ENCODE peak calls at places on chromosome 7, in eight cellular contexts. G is lower leg skin, J is A673, O is sigmoid colon, S is AG04450, M is psoas muscle, F is endothelial cell of umbilical vein, W is dorsolateral prefrontal cortex. V is an unnamed sample.

GRCh38 chr7:5697754-5698487 is 83.5 kb downstream of the RNF216 start:
- DNase-seq in F (no peak), M (no peak), S (no peak), J (no peak), W (no peak), O (no peak), G (no peak), V (no peak)

GRCh38 chr7:7672545-7673239 is 32.1 kb downstream of the UMAD1 start:
- DNase-seq in G (no peak), S (no peak), O (no peak), F (no peak), M (no peak), W (no peak), J (no peak), V (no peak)

GRCh38 chr7:36583318-36583717 is 141.0 kb downstream of the AOAH start:
- DNase-seq in M (no peak), O (no peak), W (no peak), J (no peak), G (no peak), F (no peak), S (no peak), V (no peak)

GRCh38 chr7:158880973-158881372 is 24.6 kb downstream of the DYNC2I1 start:
- DNase-seq in J (no peak), S (no peak), M (no peak), O (no peak), F (no peak), G (no peak), W (no peak), V (no peak)

GRCh38 chr7:69677905-69678793 is 79.9 kb downstream of the AUTS2 start:
- DNase-seq in W (no peak), J (peak), F (no peak), G (no peak), S (no peak), M (no peak), O (no peak), V (no peak)

GRCh38 chr7:102006695-102007094 is 189.3 kb downstream of the CUX1 start:
- DNase-seq in S (no peak), J (no peak), M (no peak), F (no peak), O (no peak), W (no peak), G (no peak), V (no peak)

GRCh38 chr7:8143151-8143874 is 118.7 kb downstream of the ICA1 start:
- DNase-seq in G (no peak), M (peak), F (no peak), W (no peak), J (no peak), S (no peak), O (no peak), V (no peak)

GRCh38 chr7:121797283-121798037 is 75.5 kb upstream of the PTPRZ1 start:
- DNase-seq in S (no peak), G (no peak), W (no peak), O (no peak), F (no peak), M (no peak), J (peak), V (no peak)

GRCh38 chr7:32501522-32501921 is 6.2 kb downstream of the AVL9 start:
- DNase-seq in W (no peak), J (peak), M (no peak), O (no peak), F (peak), S (no peak), G (no peak), V (peak)

GRCh38 chr7:151141855-151142685 is 25.4 kb downstream of the GBX1 start:
- DNase-seq in G (no peak), M (peak), J (no peak), O (no peak), S (no peak), F (no peak), W (no peak), V (no peak)

GRCh38 chr7:117839507-117839906 is 33.7 kb downstream of the CTTNBP2 start:
- DNase-seq in O (no peak), J (no peak), G (no peak), F (no peak), S (no peak), W (no peak), M (no peak), V (no peak)

GRCh38 chr7:131012477-131013031 is 278.5 kb upstream of the KLF14 start:
- DNase-seq in F (no peak), O (no peak), S (no peak), G (no peak), W (no peak), M (no peak), J (no peak), V (peak)

GRCh38 chr7:151167197-151167911 is at the start of gene GBX1:
- DNase-seq in M (peak), S (no peak), O (no peak), W (no peak), J (peak), F (no peak), G (no peak), V (no peak)

GRCh38 chr7:44150466-44150832 is 9.3 kb upstream of the MYL7 start:
- DNase-seq in J (no peak), G (peak), O (no peak), W (no peak), M (no peak), F (no peak), S (no peak), V (no peak)

GRCh38 chr7:81884817-81885216 is 115.0 kb upstream of the HGF start:
- DNase-seq in O (no peak), W (no peak), F (no peak), G (no peak), M (no peak), J (no peak), S (no peak), V (no peak)

GRCh38 chr7:128094686-128095085 is 63.4 kb upstream of the LRRC4 start:
- DNase-seq in J (no peak), F (no peak), O (no peak), W (no peak), G (no peak), S (no peak), M (no peak), V (no peak)

GRCh38 chr7:42097756-42098155 is 139.3 kb downstream of the GLI3 start:
- DNase-seq in S (no peak), J (peak), G (no peak), M (no peak), F (peak), O (no peak), W (no peak), V (peak)

GRCh38 chr7:92785923-92786322 is 50.5 kb downstream of the CDK6 start:
- DNase-seq in G (no peak), O (peak), J (no peak), F (no peak), S (no peak), M (no peak), W (no peak), V (no peak)

GRCh38 chr7:4856336-4857056 is 5.3 kb downstream of the PAPOLB start:
- DNase-seq in J (no peak), M (no peak), F (no peak), S (no peak), G (no peak), O (no peak), W (no peak), V (no peak)

GRCh38 chr7:44377681-44378421 is 52.5 kb upstream of the CAMK2B start:
- DNase-seq in J (no peak), O (no peak), F (no peak), M (no peak), S (no peak), W (no peak), G (peak), V (no peak)

GRCh38 chr7:67462781-67463191 is 466.2 kb downstream of the TYW1 start:
- DNase-seq in O (peak), M (no peak), W (no peak), F (no peak), J (no peak), G (peak), S (no peak), V (no peak)

GRCh38 chr7:68311958-68312357 is 1286.3 kb upstream of the AUTS2 start:
- DNase-seq in J (no peak), W (no peak), G (no peak), S (no peak), O (no peak), F (no peak), M (no peak), V (no peak)

GRCh38 chr7:98054585-98054984 is 52.1 kb upstream of the LMTK2 start:
- DNase-seq in W (no peak), S (no peak), G (no peak), M (no peak), J (no peak), O (no peak), F (no peak), V (no peak)

GRCh38 chr7:126411032-126411820 is 841.5 kb downstream of the GRM8 start:
- DNase-seq in F (no peak), G (no peak), J (no peak), M (no peak), O (no peak), S (no peak), W (no peak), V (no peak)

GRCh38 chr7:6628045-6628444 is 9.1 kb upstream of the ZNF316 start:
- DNase-seq in M (no peak), F (no peak), S (no peak), G (no peak), J (no peak), W (no peak), O (no peak), V (no peak)

GRCh38 chr7:112157072-112157471 is 49.1 kb downstream of the DOCK4 start:
- DNase-seq in W (no peak), M (no peak), F (no peak), G (no peak), J (no peak), S (no peak), O (no peak), V (no peak)

GRCh38 chr7:39709768-39710291 is 86.5 kb downstream of the RALA start:
- DNase-seq in G (no peak), J (peak), F (peak), S (peak), O (peak), M (no peak), W (no peak), V (peak)

GRCh38 chr7:28456037-28456436 is 43.7 kb downstream of the CREB5 start:
- DNase-seq in W (no peak), M (no peak), J (no peak), S (no peak), F (no peak), G (no peak), O (no peak), V (no peak)

GRCh38 chr7:44286618-44287487 is 38.5 kb downstream of the CAMK2B start:
- DNase-seq in M (peak), S (no peak), F (no peak), G (peak), O (peak), J (no peak), W (peak), V (no peak)

GRCh38 chr7:75050501-75050900 is 23.1 kb downstream of the RCC1L start:
- DNase-seq in M (no peak), G (no peak), O (no peak), F (no peak), S (no peak), J (no peak), W (no peak), V (no peak)

GRCh38 chr7:74039337-74039736 is 11.4 kb downstream of the ELN start:
- DNase-seq in O (no peak), G (no peak), F (no peak), M (peak), W (no peak), J (peak), S (no peak), V (no peak)

GRCh38 chr7:114414151-114415053 is at the start of gene FOXP2:
- DNase-seq in W (no peak), S (no peak), O (no peak), F (peak), M (no peak), G (no peak), J (no peak), V (no peak)
- H3K4me3 ChIP-seq in W (peak), S (peak), O (peak), F (no peak), M (peak), G (no peak), J (no peak), V (peak)

GRCh38 chr7:149689591-149689845 is 83.9 kb downstream of the ZNF467 start:
- DNase-seq in F (no peak), G (no peak), W (no peak), S (no peak), M (no peak), J (no peak), O (no peak), V (no peak)

GRCh38 chr7:149692557-149692982 is 80.8 kb downstream of the ZNF467 start:
- DNase-seq in W (no peak), G (no peak), F (no peak), M (no peak), S (no peak), O (no peak), J (no peak), V (no peak)

GRCh38 chr7:149690688-149691446 is 82.5 kb downstream of the ZNF467 start:
- DNase-seq in M (peak), W (no peak), S (no peak), O (peak), F (peak), G (no peak), J (peak), V (peak)

GRCh38 chr7:149688836-149689590 is 84.4 kb downstream of the ZNF467 start:
- DNase-seq in F (no peak), M (no peak), J (no peak), S (no peak), O (no peak), G (no peak), W (no peak), V (no peak)

GRCh38 chr7:149692056-149692455 is 81.3 kb downstream of the ZNF467 start:
- DNase-seq in W (no peak), S (no peak), G (no peak), J (no peak), F (no peak), M (no peak), O (no peak), V (no peak)
- H3K4me3 ChIP-seq in W (peak), S (no peak), G (no peak), J (peak), F (no peak), M (no peak), O (no peak), V (no peak)

DNA sequence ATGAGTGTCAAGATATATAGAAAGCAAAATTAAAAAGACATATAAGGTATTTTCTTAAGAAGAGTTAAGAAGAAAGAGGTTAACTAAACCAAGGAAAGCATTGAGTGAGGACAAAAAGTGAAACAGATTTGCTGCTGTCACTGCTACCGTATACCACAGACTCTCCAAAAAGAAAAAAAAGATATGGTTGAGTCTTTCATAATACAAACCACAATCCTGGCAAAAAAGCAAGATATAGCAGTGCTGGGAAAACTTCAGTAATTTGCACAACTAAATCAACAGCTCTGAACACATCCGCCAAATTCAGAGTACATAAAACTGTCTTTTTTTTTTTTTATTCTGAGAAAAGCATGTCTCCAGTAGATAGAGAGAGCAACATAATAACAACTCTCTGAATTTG is 114.7 kb downstream of the ETV1 start:
- DNase-seq in F (no peak), J (no peak), S (no peak), W (no peak), G (no peak), O (no peak), M (no peak), V (no peak)
- H3K4me3 ChIP-seq in F (no peak), J (no peak), S (no peak), W (no peak), G (no peak), O (no peak), M (no peak), V (peak)

GRCh38 chr7:96998765-96999164 is 6.6 kb upstream of the DLX6 start:
- DNase-seq in M (no peak), G (no peak), J (no peak), F (no peak), S (no peak), W (no peak), O (no peak), V (no peak)
- H3K4me3 ChIP-seq in M (no peak), G (no peak), J (no peak), F (no peak), S (no peak), W (no peak), O (no peak), V (no peak)

GRCh38 chr7:149826344-149827088 is 11.7 kb upstream of the ZNF862 start:
- DNase-seq in W (no peak), F (no peak), M (peak), O (no peak), G (no peak), J (no peak), S (no peak), V (no peak)

GRCh38 chr7:149824748-149825566 is 13.2 kb upstream of the ZNF862 start:
- DNase-seq in G (no peak), O (no peak), M (peak), J (no peak), W (no peak), S (no peak), F (no peak), V (no peak)

GRCh38 chr7:149824301-149824741 is 13.9 kb upstream of the ZNF862 start:
- DNase-seq in G (no peak), W (peak), J (no peak), O (no peak), F (no peak), M (peak), S (no peak), V (no peak)

GRCh38 chr7:149827089-149827981 is 10.8 kb upstream of the ZNF862 start:
- DNase-seq in G (no peak), F (no peak), J (no peak), S (no peak), W (no peak), M (peak), O (peak), V (no peak)

GRCh38 chr7:149825567-149826343 is 12.4 kb upstream of the ZNF862 start:
- DNase-seq in G (no peak), M (peak), O (no peak), F (no peak), J (no peak), S (no peak), W (no peak), V (no peak)
- H3K4me3 ChIP-seq in G (no peak), M (no peak), O (no peak), F (no peak), J (no peak), S (no peak), W (no peak), V (no peak)

DNA sequence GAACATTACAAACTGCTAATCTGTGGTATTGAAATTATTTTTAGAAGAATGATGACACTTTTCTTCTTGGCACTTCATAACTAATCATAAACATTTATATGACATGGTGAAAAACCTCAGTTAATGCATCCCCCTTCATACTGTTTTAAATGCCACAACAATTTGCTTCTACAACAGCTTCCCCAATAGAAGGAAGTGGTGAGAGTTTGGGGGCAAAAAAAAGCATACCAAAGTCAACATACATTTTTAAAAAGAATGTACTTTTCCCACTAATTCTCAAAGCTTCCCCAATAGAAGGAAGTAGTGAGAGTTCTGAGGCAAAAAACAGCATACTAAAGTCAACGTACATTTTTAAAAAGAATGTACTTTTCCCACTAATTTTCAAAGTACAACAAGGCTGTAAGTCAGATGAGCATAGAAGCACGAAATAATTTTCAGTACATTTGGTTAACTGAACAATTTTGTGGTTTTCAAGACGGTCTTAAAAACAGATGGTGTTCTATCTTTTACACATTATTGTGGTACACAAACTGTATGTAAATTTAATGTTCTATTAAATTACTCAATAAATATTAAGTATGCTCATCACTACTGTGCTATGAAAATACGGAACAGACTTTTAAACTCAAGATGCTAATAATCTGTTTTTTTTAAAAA is 23.9 kb downstream of the WASL start:
- DNase-seq in G (no peak), M (no peak), J (no peak), F (no peak), O (no peak), W (no peak), S (no peak), V (no peak)
- H3K4me3 ChIP-seq in G (no peak), M (no peak), J (no peak), F (no peak), O (no peak), W (no peak), S (no peak), V (no peak)

V was measured in MG63.